ENCODE peak calls at places on chromosomes 12 and 14, in nine cellular contexts. A, W, S, P, B, V, E, O and J are unnamed samples.

GRCh38 chr12:38587594-38587993 is 271.0 kb downstream of the ALG10B start:
- DNase-seq in E (no peak), V (no peak), S (no peak), B (no peak), O (no peak), P (no peak), W (no peak), A (no peak), J (no peak)

GRCh38 chr14:63453443-63453936 is 89.7 kb downstream of the PPP2R5E start:
- DNase-seq in V (no peak), E (no peak), B (no peak), S (no peak), P (no peak), A (peak; percentile 62), O (no peak), W (no peak), J (no peak)

GRCh38 chr14:83416476-83416875 is 1882.8 kb upstream of the SEL1L start:
- DNase-seq in O (no peak), W (no peak), P (peak; percentile 38), B (no peak), V (no peak), S (no peak), A (no peak), E (no peak), J (no peak)

GRCh38 chr12:53975019-53975815 is 463 bp upstream of the HOTAIR start:
- DNase-seq in S (no peak), O (no peak), E (no peak), A (no peak), V (no peak), P (peak; percentile 32), B (no peak), W (no peak), J (no peak)

GRCh38 chr14:99643343-99643742 is 1.6 kb upstream of the HHIPL1 start:
- DNase-seq in O (no peak), V (no peak), S (no peak), W (no peak), B (no peak), A (no peak), E (no peak), P (no peak), J (no peak)

GRCh38 chr14:75430526-75430925 is 2.7 kb downstream of the JDP2 start:
- DNase-seq in P (peak; percentile 44), V (no peak), A (peak; percentile 84), O (no peak), S (no peak), E (no peak), W (no peak), B (no peak), J (no peak)

GRCh38 chr14:37397941-37398215 is 197.2 kb downstream of the FOXA1 start:
- DNase-seq in A (no peak), O (no peak), V (no peak), B (no peak), W (no peak), E (no peak), S (no peak), P (no peak), J (no peak)

GRCh38 chr12:55720894-55721444 is 776 bp downstream of the RDH5 start:
- DNase-seq in B (peak; percentile 71), E (no peak), S (no peak), V (peak; percentile 61), P (peak; percentile 99), A (peak; percentile 92), O (no peak), W (peak; percentile 36), J (no peak)

GRCh38 chr12:108214486-108214885 is 85.4 kb downstream of the WSCD2 start:
- DNase-seq in W (peak; percentile 19), B (peak; percentile 59), V (peak; percentile 87), P (peak; percentile 31), O (no peak), A (peak; percentile 25), E (peak; percentile 5), S (peak; percentile 57), J (no peak)

GRCh38 chr12:39483597-39483996 is 40.7 kb upstream of the KIF21A start:
- DNase-seq in O (no peak), V (no peak), A (no peak), S (no peak), W (no peak), B (no peak), E (no peak), P (no peak), J (no peak)

GRCh38 chr14:50813544-50813863 is 17.5 kb downstream of the NIN start:
- DNase-seq in V (no peak), W (peak; percentile 61), E (no peak), P (no peak), S (peak; percentile 32), B (no peak), O (peak; percentile 66), A (no peak), J (peak; percentile 38)

GRCh38 chr14:65469903-65470302 is 57.4 kb downstream of the FUT8 start:
- DNase-seq in S (no peak), O (no peak), W (no peak), V (peak; percentile 7), E (no peak), P (no peak), B (no peak), A (no peak), J (no peak)

GRCh38 chr14:61374284-61374683 is 52.9 kb downstream of the PRKCH start:
- DNase-seq in O (no peak), B (no peak), S (no peak), V (no peak), P (no peak), A (no peak), W (no peak), E (no peak), J (no peak)

GRCh38 chr14:103685276-103686211 is 29.7 kb downstream of the XRCC3 start:
- DNase-seq in W (no peak), E (no peak), P (no peak), O (no peak), B (no peak), S (no peak), A (no peak), V (no peak), J (no peak)

GRCh38 chr12:6827437-6827894 is 741 bp upstream of the P3H3 start:
- DNase-seq in S (peak; percentile 70), O (peak; percentile 44), V (peak; percentile 86), P (peak; percentile 84), W (peak; percentile 55), E (peak; percentile 55), A (peak; percentile 73), B (peak; percentile 98), J (no peak)

GRCh38 chr14:45610303-45610702 is 357.3 kb upstream of the MIS18BP1 start:
- DNase-seq in S (no peak), B (no peak), A (no peak), W (peak; percentile 2), O (no peak), V (no peak), P (peak; percentile 29), E (no peak), J (no peak)

GRCh38 chr12:132161046-132161781 is 17.0 kb downstream of the NOC4L start:
- DNase-seq in V (no peak), S (no peak), W (peak; percentile 47), E (no peak), B (no peak), A (peak; percentile 18), O (no peak), P (no peak), J (no peak)

GRCh38 chr12:94795520-94795919 is 145.2 kb upstream of the TMCC3 start:
- DNase-seq in V (peak; percentile 36), W (no peak), S (no peak), O (no peak), B (no peak), A (peak; percentile 46), E (no peak), P (peak; percentile 69), J (no peak)

GRCh38 chr12:94198469-94198868 is 50.1 kb downstream of the PLXNC1 start:
- DNase-seq in P (no peak), B (no peak), E (no peak), W (no peak), A (no peak), S (no peak), O (no peak), V (no peak), J (no peak)

GRCh38 chr12:21831671-21832357 is 57.3 kb upstream of the KCNJ8 start:
- DNase-seq in V (no peak), W (no peak), P (peak; percentile 56), E (no peak), O (no peak), S (no peak), A (peak; percentile 88), B (no peak), J (no peak)

GRCh38 chr14:70735043-70735442 is 74.3 kb downstream of the MAP3K9 start:
- DNase-seq in V (no peak), E (no peak), W (no peak), O (no peak), B (no peak), S (no peak), A (no peak), P (peak; percentile 22), J (no peak)

GRCh38 chr14:79369359-79370332 is 841.7 kb downstream of the DIO2 start:
- DNase-seq in E (no peak), O (no peak), P (peak; percentile 68), W (no peak), A (peak; percentile 95), S (no peak), V (no peak), B (peak; percentile 5), J (no peak)

GRCh38 chr14:35365130-35366047 is 39.2 kb downstream of the NFKBIA start:
- DNase-seq in O (peak; percentile 68), B (no peak), A (peak; percentile 85), V (no peak), E (peak; percentile 83), W (no peak), S (peak; percentile 67), P (peak; percentile 84), J (no peak)

GRCh38 chr14:69002069-69002468 is 23.0 kb upstream of the ACTN1 start:
- DNase-seq in S (no peak), V (peak; percentile 57), E (no peak), A (peak; percentile 22), W (no peak), P (peak; percentile 20), O (no peak), B (peak; percentile 60), J (no peak)

GRCh38 chr14:100440758-100441203 is 117.6 kb downstream of the SLC25A47 start:
- DNase-seq in O (no peak), V (no peak), A (peak; percentile 41), B (no peak), S (no peak), W (no peak), E (no peak), P (no peak), J (no peak)

GRCh38 chr14:52067873-52068740 is 752 bp downstream of the NID2 start:
- DNase-seq in W (no peak), S (peak; percentile 56), B (no peak), A (peak; percentile 56), V (peak; percentile 43), E (peak; percentile 20), O (peak; percentile 5), P (no peak), J (no peak)

GRCh38 chr12:26056335-26056734 is 68.5 kb downstream of the BHLHE41 start:
- DNase-seq in S (no peak), W (no peak), A (peak; percentile 58), O (no peak), P (peak; percentile 80), V (no peak), E (no peak), B (no peak), J (no peak)

GRCh38 chr14:73753043-73753886 is 39.1 kb upstream of the PNMA1 start:
- DNase-seq in P (no peak), S (no peak), E (no peak), B (no peak), V (no peak), O (peak; percentile 60), W (no peak), A (peak; percentile 33), J (no peak)

GRCh38 chr12:3815096-3815766 is 58.0 kb downstream of the PARP11 start:
- DNase-seq in W (no peak), O (no peak), B (no peak), P (no peak), V (no peak), E (no peak), S (no peak), A (no peak), J (no peak)

GRCh38 chr14:78401866-78402265 is 231.7 kb downstream of the NRXN3 start:
- DNase-seq in V (no peak), W (no peak), E (no peak), O (no peak), B (no peak), A (no peak), S (no peak), P (peak; percentile 35), J (no peak)

GRCh38 chr14:34592623-34593022 is 37.3 kb downstream of the SNX6 start:
- DNase-seq in O (no peak), W (no peak), P (no peak), E (no peak), S (no peak), B (no peak), A (no peak), V (no peak), J (no peak)